ENCODE peak calls at places on chromosomes 3 and 15, in five cellular contexts. V is choroid plexus epithelial cell, C is mucosa of descending colon, N is T follicular helper cell, E is GM23338. M is an unnamed sample.

GRCh38 chr3:23945653-23945902 is 492 bp downstream of the NR1D2 start:
- DNase-seq in V (no peak), C (no peak), N (no peak), E (no peak), M (no peak)

GRCh38 chr15:51076898-51077564 is 17.7 kb downstream of the TNFAIP8L3 start:
- DNase-seq in V (peak), C (peak), N (no peak), E (peak), M (peak)

GRCh38 chr15:73712107-73712506 is 27.9 kb downstream of the CD276 start:
- DNase-seq in V (no peak), C (no peak), N (no peak), E (peak), M (no peak)

GRCh38 chr15:48520376-48521155 is 124.9 kb downstream of the FBN1 start:
- DNase-seq in V (peak), C (no peak), N (no peak), E (peak), M (no peak)

GRCh38 chr3:49020335-49021212 is 1.3 kb upstream of the NDUFAF3 start:
- DNase-seq in V (no peak), C (peak), N (no peak), E (peak), M (peak)

GRCh38 chr3:148759425-148759824 is 61.7 kb downstream of the AGTR1 start:
- DNase-seq in V (no peak), C (no peak), N (no peak), E (no peak), M (no peak)

GRCh38 chr15:68479870-68480269 is 47.9 kb upstream of the ITGA11 start:
- DNase-seq in V (peak), C (no peak), N (no peak), E (no peak), M (no peak)

GRCh38 chr3:113269661-113270060 is 58.3 kb downstream of the BOC start:
- DNase-seq in V (no peak), C (no peak), N (no peak), E (no peak), M (no peak)

GRCh38 chr3:67719333-67719732 is 64.9 kb upstream of the SUCLG2 start:
- DNase-seq in V (peak), C (no peak), N (no peak), E (no peak), M (no peak)

GRCh38 chr3:170107926-170108325 is 70.1 kb downstream of the GPR160 start:
- DNase-seq in V (peak), C (no peak), N (no peak), E (no peak), M (no peak)

GRCh38 chr3:46733026-46733800 is 15.5 kb upstream of the PRSS50 start:
- DNase-seq in V (peak), C (no peak), N (no peak), E (no peak), M (no peak)

GRCh38 chr3:32412887-32413286 is 21.2 kb downstream of the CMTM7 start:
- DNase-seq in V (no peak), C (no peak), N (no peak), E (no peak), M (no peak)

GRCh38 chr3:42659451-42660130 is 6.1 kb downstream of the ZBTB47 start:
- DNase-seq in V (no peak), C (no peak), N (no peak), E (no peak), M (no peak)

GRCh38 chr15:77999486-77999885 is 78.0 kb downstream of the TBC1D2B start:
- DNase-seq in V (no peak), C (no peak), N (no peak), E (no peak), M (no peak)

GRCh38 chr3:55329849-55330248 is 157.3 kb downstream of the WNT5A start:
- DNase-seq in V (peak), C (no peak), N (no peak), E (no peak), M (no peak)

GRCh38 chr15:25830844-25831443 is 32.2 kb downstream of the ATP10A start:
- DNase-seq in V (peak), C (no peak), N (no peak), E (no peak), M (peak)

GRCh38 chr3:171526869-171527268 is 66.7 kb upstream of the TNIK start:
- DNase-seq in V (peak), C (no peak), N (no peak), E (no peak), M (no peak)

GRCh38 chr3:35549690-35550089 is 89.6 kb upstream of the ARPP21 start:
- DNase-seq in V (peak), C (no peak), N (no peak), E (no peak), M (no peak)

GRCh38 chr3:183475019-183475418 is 46.6 kb upstream of the MCF2L2 start:
- DNase-seq in V (no peak), C (no peak), N (no peak), E (no peak), M (no peak)

GRCh38 chr3:197149528-197149927 is 119.9 kb upstream of the MELTF start:
- DNase-seq in V (no peak), C (no peak), N (no peak), E (no peak), M (no peak)

GRCh38 chr15:86362556-86362955 is 282.9 kb downstream of the AGBL1 start:
- DNase-seq in V (no peak), C (no peak), N (no peak), E (no peak), M (no peak)